ENCODE peak calls at places on chromosome X, in eight cellular contexts. B is CD8-positive, alpha-beta T cell; L is natural killer cell treated with Interleukin-12 subunit alpha and Interleukin-12 subunit beta and Interleukin-15 and Interleukin-18, amount 100 ng/mL, for 72 hours; I is choroid plexus epithelial cell; N is adipocyte; T is hypothalamus; M is endodermal cell; Z is NT2/D1. R is an unnamed sample.

GRCh38 chrX:119376312-119376711 is 22.8 kb upstream of the SLC25A43 start:
- DNase-seq in B (no peak), L (no peak), I (no peak), N (no peak), T (no peak), M (no peak), Z (no peak), R (no peak)

GRCh38 chrX:153692611-153693156 is 5.0 kb downstream of the SLC6A8 start:
- DNase-seq in B (no peak), L (no peak), I (no peak), N (no peak), T (no peak), M (no peak), Z (no peak), R (no peak)

GRCh38 chrX:29397506-29397905 is 810.3 kb downstream of the IL1RAPL1 start:
- DNase-seq in B (no peak), L (no peak), I (peak), N (peak), T (no peak), M (no peak), Z (no peak), R (no peak)

GRCh38 chrX:4035874-4036273 is 322.4 kb upstream of the PRKX start:
- DNase-seq in B (no peak), L (no peak), I (no peak), N (no peak), T (no peak), M (no peak), Z (no peak), R (no peak)

GRCh38 chrX:151397741-151398070 is 700 bp downstream of the VMA21 start:
- DNase-seq in B (no peak), L (no peak), I (peak), N (no peak), T (no peak), M (no peak), Z (no peak), R (no peak)

GRCh38 chrX:140163376-140164159 is 198.2 kb upstream of the CXorf66 start:
- DNase-seq in B (no peak), L (no peak), I (peak), N (no peak), T (no peak), M (no peak), Z (no peak), R (no peak)

GRCh38 chrX:74613350-74614192 is 853 bp downstream of the RLIM start:
- DNase-seq in B (peak), L (no peak), I (peak), N (peak), T (no peak), M (peak), Z (no peak), R (no peak)

GRCh38 chrX:153903991-153904957 is at the start of gene AVPR2:
- DNase-seq in B (no peak), L (peak), I (no peak), N (no peak), T (no peak), M (peak), Z (no peak), R (no peak)

GRCh38 chrX:58025979-58026378 is 115.7 kb upstream of the ZXDA start:
- DNase-seq in B (peak), L (no peak), I (peak), N (peak), T (no peak), M (peak), Z (peak), R (no peak)

GRCh38 chrX:116379854-116380253 is 56.6 kb upstream of the SLC6A14 start:
- DNase-seq in B (no peak), L (no peak), I (peak), N (peak), T (no peak), M (no peak), Z (no peak), R (peak)

GRCh38 chrX:135522878-135523693 is 2.6 kb downstream of the INTS6L start:
- DNase-seq in B (no peak), L (no peak), I (no peak), N (no peak), T (no peak), M (no peak), Z (no peak), R (no peak)

GRCh38 chrX:17549005-17549685 is 174.1 kb downstream of the NHS start:
- DNase-seq in B (no peak), L (no peak), I (no peak), N (no peak), T (no peak), M (peak), Z (no peak), R (no peak)

GRCh38 chrX:19535481-19535880 is 20.2 kb upstream of the MAP3K15 start:
- DNase-seq in B (no peak), L (no peak), I (peak), N (peak), T (no peak), M (no peak), Z (no peak), R (no peak)

GRCh38 chrX:110665636-110666035 is 130.0 kb downstream of the CHRDL1 start:
- DNase-seq in B (no peak), L (no peak), I (peak), N (peak), T (no peak), M (peak), Z (peak), R (no peak)

GRCh38 chrX:100410083-100410590 is at the start of gene PCDH19:
- DNase-seq in B (no peak), L (no peak), I (peak), N (peak), T (peak), M (peak), Z (peak), R (peak)

GRCh38 chrX:40912576-40912975 is 172.7 kb upstream of the USP9X start:
- DNase-seq in B (no peak), L (no peak), I (no peak), N (no peak), T (no peak), M (no peak), Z (no peak), R (no peak)

GRCh38 chrX:133838761-133839676 is 146.4 kb downstream of the GPC3 start:
- DNase-seq in B (no peak), L (no peak), I (peak), N (peak), T (no peak), M (peak), Z (peak), R (no peak)

GRCh38 chrX:78333521-78333920 is 6.1 kb upstream of the CYSLTR1 start:
- DNase-seq in B (no peak), L (no peak), I (peak), N (no peak), T (no peak), M (no peak), Z (no peak), R (no peak)

GRCh38 chrX:150012647-150013046 is 74.4 kb upstream of the EOLA2 start:
- DNase-seq in B (no peak), L (no peak), I (peak), N (peak), T (no peak), M (no peak), Z (no peak), R (no peak)

GRCh38 chrX:155544886-155545285 is 67.9 kb downstream of the TMLHE start:
- DNase-seq in B (no peak), L (no peak), I (peak), N (peak), T (no peak), M (no peak), Z (no peak), R (no peak)

GRCh38 chrX:11351375-11352295 is 58.4 kb downstream of the AMELX start:
- DNase-seq in B (no peak), L (no peak), I (peak), N (no peak), T (no peak), M (no peak), Z (no peak), R (peak)

GRCh38 chrX:30735839-30736238 is 82.6 kb downstream of the GK start:
- DNase-seq in B (peak), L (no peak), I (peak), N (peak), T (no peak), M (peak), Z (peak), R (peak)

GRCh38 chrX:81305240-81305639 is 103.3 kb downstream of the SH3BGRL start:
- DNase-seq in B (no peak), L (no peak), I (no peak), N (no peak), T (no peak), M (no peak), Z (no peak), R (no peak)

GRCh38 chrX:30150196-30150895 is 65.0 kb upstream of the MAGEB2 start:
- DNase-seq in B (no peak), L (no peak), I (no peak), N (no peak), T (no peak), M (no peak), Z (no peak), R (no peak)

GRCh38 chrX:48531359-48531954 is 8.1 kb upstream of the TBC1D25 start:
- DNase-seq in B (no peak), L (no peak), I (peak), N (peak), T (no peak), M (no peak), Z (no peak), R (no peak)

GRCh38 chrX:47573334-47574095 is 8.7 kb upstream of the TIMP1 start:
- DNase-seq in B (no peak), L (no peak), I (no peak), N (no peak), T (no peak), M (peak), Z (peak), R (peak)

GRCh38 chrX:16834811-16835210 is 35.4 kb downstream of the RBBP7 start:
- DNase-seq in B (no peak), L (no peak), I (peak), N (no peak), T (no peak), M (no peak), Z (no peak), R (no peak)

GRCh38 chrX:102835504-102836146 is 101.4 kb upstream of the RAB40AL start:
- DNase-seq in B (no peak), L (no peak), I (peak), N (peak), T (no peak), M (peak), Z (no peak), R (no peak)

GRCh38 chrX:55057691-55058249 is 17.1 kb upstream of the PAGE2B start:
- DNase-seq in B (no peak), L (peak), I (peak), N (peak), T (no peak), M (peak), Z (peak), R (peak)

GRCh38 chrX:87914726-87915125 is 397.1 kb downstream of the KLHL4 start:
- DNase-seq in B (no peak), L (no peak), I (no peak), N (no peak), T (no peak), M (no peak), Z (no peak), R (no peak)

GRCh38 chrX:25810202-25810601 is 327.9 kb upstream of the MAGEB18 start:
- DNase-seq in B (no peak), L (no peak), I (peak), N (no peak), T (no peak), M (no peak), Z (no peak), R (no peak)

GRCh38 chrX:154824638-154825037 is 9.8 kb downstream of the SMIM9 start:
- DNase-seq in B (no peak), L (no peak), I (no peak), N (no peak), T (no peak), M (no peak), Z (no peak), R (no peak)

GRCh38 chrX:9905288-9905687 is 61.9 kb upstream of the CLDN34 start:
- DNase-seq in B (no peak), L (no peak), I (peak), N (peak), T (no peak), M (no peak), Z (no peak), R (no peak)

GRCh38 chrX:67726028-67726427 is 182.2 kb downstream of the AR start:
- DNase-seq in B (no peak), L (no peak), I (no peak), N (peak), T (no peak), M (no peak), Z (no peak), R (no peak)

GRCh38 chrX:49072712-49073095 is 1.1 kb downstream of the PRAF2 start:
- DNase-seq in B (no peak), L (no peak), I (peak), N (peak), T (no peak), M (no peak), Z (no peak), R (no peak)

R was measured in tibial nerve.